ENCODE peak calls at places on chromosomes 12 and 14, in ten cellular contexts. K is caudate nucleus, X is HTR-8/SVneo, E is cardiac septum, R is NCI-H2171 treated with DMSO at 0.1 percent for 48 hours, G is non-pigmented ciliary epithelial cell, H is GM13977, A is occipital lobe, Y is GM13976, S is HEK293T. I is an unnamed sample.

GRCh38 chr12:108801736-108802665 is 55.4 kb downstream of the SSH1 start:
- DNase-seq in K (no peak), X (peak; percentile 76), E (no peak), R (peak; percentile 91), G (no peak), H (no peak), A (no peak), Y (no peak), S (no peak), I (peak; percentile 59)

GRCh38 chr14:105039458-105040205 is 18.7 kb upstream of the CDCA4 start:
- DNase-seq in K (no peak), X (no peak), E (no peak), R (no peak), G (no peak), H (no peak), A (no peak), Y (no peak), S (no peak), I (no peak)

GRCh38 chr14:95296595-95297365 is 22.9 kb downstream of the CLMN start:
- DNase-seq in K (no peak), X (no peak), E (no peak), R (no peak), G (no peak), H (no peak), A (no peak), Y (no peak), S (no peak), I (no peak)

GRCh38 chr12:41514050-41514449 is 325.9 kb downstream of the PDZRN4 start:
- DNase-seq in K (no peak), X (no peak), E (no peak), R (no peak), G (no peak), H (no peak), A (no peak), Y (no peak), S (no peak), I (no peak)

GRCh38 chr12:94550964-94551363 is 91.3 kb upstream of the CEP83 start:
- DNase-seq in K (no peak), X (no peak), E (no peak), R (no peak), G (no peak), H (no peak), A (no peak), Y (no peak), S (no peak), I (no peak)

GRCh38 chr14:26808407-26808806 is 210.6 kb upstream of the NOVA1 start:
- DNase-seq in K (no peak), X (no peak), E (no peak), R (no peak), G (no peak), H (no peak), A (no peak), Y (no peak), S (no peak), I (no peak)

GRCh38 chr14:82070753-82071152 is 537.1 kb upstream of the SEL1L start:
- DNase-seq in K (no peak), X (no peak), E (no peak), R (no peak), G (no peak), H (no peak), A (no peak), Y (no peak), S (no peak), I (no peak)

GRCh38 chr12:100254876-100255275 is 12.0 kb downstream of the DEPDC4 start:
- DNase-seq in K (no peak), X (no peak), E (no peak), R (no peak), G (no peak), H (no peak), A (no peak), Y (no peak), S (no peak), I (no peak)

GRCh38 chr14:40188006-40188405 is 755.8 kb upstream of the FBXO33 start:
- DNase-seq in K (no peak), X (no peak), E (no peak), R (no peak), G (peak; percentile 23), H (no peak), A (no peak), Y (no peak), S (no peak), I (no peak)

GRCh38 chr12:90706036-90706435 is 248.9 kb downstream of the CCER1 start:
- DNase-seq in K (no peak), X (no peak), E (no peak), R (no peak), G (no peak), H (no peak), A (no peak), Y (no peak), S (no peak), I (no peak)

GRCh38 chr14:75268638-75269550 is 9.7 kb upstream of the FOS start:
- DNase-seq in K (no peak), X (no peak), E (no peak), R (no peak), G (no peak), H (no peak), A (no peak), Y (no peak), S (no peak), I (no peak)

GRCh38 chr14:76985540-76986260 is 42.8 kb downstream of the IRF2BPL start:
- DNase-seq in K (no peak), X (peak; percentile 58), E (no peak), R (no peak), G (no peak), H (no peak), A (no peak), Y (no peak), S (no peak), I (no peak)

GRCh38 chr14:69719501-69719951 is 47.4 kb upstream of the SRSF5 start:
- DNase-seq in K (no peak), X (no peak), E (no peak), R (peak; percentile 33), G (peak; percentile 94), H (no peak), A (no peak), Y (no peak), S (no peak), I (no peak)

GRCh38 chr14:21075719-21076437 is 5.8 kb downstream of the ARHGEF40 start:
- DNase-seq in K (no peak), X (no peak), E (peak; percentile 10), R (no peak), G (no peak), H (peak; percentile 21), A (no peak), Y (no peak), S (no peak), I (no peak)

GRCh38 chr12:57093412-57094193 is 4.7 kb downstream of the NAB2 start:
- DNase-seq in K (peak; percentile 15), X (no peak), E (peak; percentile 84), R (no peak), G (peak; percentile 53), H (peak; percentile 90), A (peak; percentile 72), Y (peak; percentile 93), S (peak; percentile 60), I (no peak)

GRCh38 chr12:52789637-52790426 is 6.1 kb downstream of the KRT3 start:
- DNase-seq in K (no peak), X (no peak), E (no peak), R (no peak), G (no peak), H (no peak), A (no peak), Y (no peak), S (no peak), I (no peak)

GRCh38 chr14:31990959-31991541 is 86.1 kb upstream of the ARHGAP5 start:
- DNase-seq in K (no peak), X (no peak), E (no peak), R (no peak), G (no peak), H (no peak), A (no peak), Y (no peak), S (no peak), I (no peak)

GRCh38 chr12:53251477-53252348 is 16.4 kb upstream of the ESPL1 start:
- DNase-seq in K (peak; percentile 79), X (peak; percentile 91), E (peak; percentile 91), R (peak; percentile 68), G (no peak), H (peak; percentile 95), A (peak; percentile 77), Y (peak; percentile 95), S (peak; percentile 91), I (no peak)

GRCh38 chr14:99516156-99517045 is 35.2 kb downstream of the CCNK start:
- DNase-seq in K (no peak), X (no peak), E (peak; percentile 72), R (no peak), G (no peak), H (no peak), A (no peak), Y (no peak), S (no peak), I (no peak)

GRCh38 chr12:103996595-103996994 is 30.9 kb downstream of the TDG start:
- DNase-seq in K (no peak), X (no peak), E (no peak), R (no peak), G (no peak), H (no peak), A (no peak), Y (no peak), S (no peak), I (no peak)

GRCh38 chr12:49872781-49873181 is 29.9 kb upstream of the BCDIN3D start:
- DNase-seq in K (no peak), X (no peak), E (peak; percentile 53), R (no peak), G (no peak), H (no peak), A (no peak), Y (no peak), S (no peak), I (no peak)

GRCh38 chr12:66668311-66668710 is 10.6 kb downstream of the GRIP1 start:
- DNase-seq in K (no peak), X (no peak), E (no peak), R (peak; percentile 85), G (no peak), H (no peak), A (no peak), Y (no peak), S (no peak), I (no peak)

GRCh38 chr14:86712176-86712575 is 1182.2 kb downstream of the FLRT2 start:
- DNase-seq in K (no peak), X (no peak), E (no peak), R (no peak), G (no peak), H (no peak), A (no peak), Y (no peak), S (no peak), I (no peak)

GRCh38 chr12:95633049-95633545 is 81.8 kb upstream of the USP44 start:
- DNase-seq in K (no peak), X (peak; percentile 80), E (no peak), R (no peak), G (peak; percentile 50), H (no peak), A (no peak), Y (no peak), S (no peak), I (no peak)

GRCh38 chr14:99133563-99134332 is 138.2 kb downstream of the BCL11B start:
- DNase-seq in K (no peak), X (no peak), E (peak; percentile 53), R (no peak), G (no peak), H (no peak), A (peak; percentile 16), Y (no peak), S (no peak), I (no peak)

GRCh38 chr14:59354666-59355065 is 110.5 kb downstream of the GPR135 start:
- DNase-seq in K (no peak), X (peak; percentile 40), E (no peak), R (no peak), G (no peak), H (no peak), A (no peak), Y (no peak), S (no peak), I (no peak)

GRCh38 chr14:61503167-61503801 is 181.9 kb downstream of the PRKCH start:
- DNase-seq in K (no peak), X (no peak), E (no peak), R (peak; percentile 56), G (no peak), H (peak; percentile 36), A (no peak), Y (no peak), S (no peak), I (no peak)

GRCh38 chr12:116183741-116184141 is 93.8 kb downstream of the MED13L start:
- DNase-seq in K (no peak), X (no peak), E (no peak), R (no peak), G (no peak), H (no peak), A (no peak), Y (no peak), S (no peak), I (no peak)

I was measured in brain pericyte.